ENCODE peak calls at places on chromosomes 13 and 19, in four cellular contexts. One of them, this sample, is unnamed.
A peak's percentile ranks its signal among the peaks of the same experiment; 100 is the strongest.

GRCh38 chr13:26967119-26968038 is 204.2 kb downstream of the USP12 start:
- DNase-seq in EL: no peak
- DNase-seq in fibroblast of mammary gland: peak; percentile 49
- DNase-seq in stimulated activated CD4-positive, alpha-beta T cell treated with anti-CD3 and anti-CD28 coated beads, Interleukin-2, amount 100 ng/mL, for 4 hours: no peak
- DNase-seq in this sample: peak; percentile 86

GRCh38 chr13:99272481-99272880 is 14.3 kb upstream of the GPR18 start:
- DNase-seq in fibroblast of mammary gland: no peak
- DNase-seq in EL: no peak
- DNase-seq in stimulated activated CD4-positive, alpha-beta T cell treated with anti-CD3 and anti-CD28 coated beads, Interleukin-2, amount 100 ng/mL, for 4 hours: no peak
- DNase-seq in this sample: no peak

GRCh38 chr19:4692275-4693077 is 22.3 kb upstream of the MYDGF start:
- DNase-seq in stimulated activated CD4-positive, alpha-beta T cell treated with anti-CD3 and anti-CD28 coated beads, Interleukin-2, amount 100 ng/mL, for 4 hours: no peak
- DNase-seq in EL: no peak
- DNase-seq in fibroblast of mammary gland: no peak
- DNase-seq in this sample: no peak

GRCh38 chr19:9836021-9836420 is 903 bp downstream of the PIN1 start:
- DNase-seq in EL: peak; percentile 51
- DNase-seq in fibroblast of mammary gland: peak; percentile 52
- DNase-seq in stimulated activated CD4-positive, alpha-beta T cell treated with anti-CD3 and anti-CD28 coated beads, Interleukin-2, amount 100 ng/mL, for 4 hours: no peak
- DNase-seq in this sample: peak; percentile 36

GRCh38 chr19:54010474-54010873 is 19.0 kb downstream of the CACNG6 start:
- DNase-seq in EL: no peak
- DNase-seq in fibroblast of mammary gland: no peak
- DNase-seq in stimulated activated CD4-positive, alpha-beta T cell treated with anti-CD3 and anti-CD28 coated beads, Interleukin-2, amount 100 ng/mL, for 4 hours: no peak
- DNase-seq in this sample: no peak

GRCh38 chr19:18390075-18390909 is 4.3 kb downstream of the GDF15 start:
- DNase-seq in stimulated activated CD4-positive, alpha-beta T cell treated with anti-CD3 and anti-CD28 coated beads, Interleukin-2, amount 100 ng/mL, for 4 hours: no peak
- DNase-seq in fibroblast of mammary gland: no peak
- DNase-seq in EL: no peak
- DNase-seq in this sample: no peak

GRCh38 chr13:113767366-113767765 is 8.3 kb downstream of the TMEM255B start:
- DNase-seq in EL: no peak
- DNase-seq in stimulated activated CD4-positive, alpha-beta T cell treated with anti-CD3 and anti-CD28 coated beads, Interleukin-2, amount 100 ng/mL, for 4 hours: no peak
- DNase-seq in fibroblast of mammary gland: no peak
- DNase-seq in this sample: no peak

GRCh38 chr19:2332341-2333026 is 4.0 kb downstream of the SPPL2B start:
- DNase-seq in EL: no peak
- DNase-seq in fibroblast of mammary gland: no peak
- DNase-seq in stimulated activated CD4-positive, alpha-beta T cell treated with anti-CD3 and anti-CD28 coated beads, Interleukin-2, amount 100 ng/mL, for 4 hours: no peak
- DNase-seq in this sample: no peak

GRCh38 chr19:7985481-7985911 is 19.9 kb downstream of the ELAVL1 start:
- DNase-seq in stimulated activated CD4-positive, alpha-beta T cell treated with anti-CD3 and anti-CD28 coated beads, Interleukin-2, amount 100 ng/mL, for 4 hours: no peak
- DNase-seq in fibroblast of mammary gland: no peak
- DNase-seq in EL: no peak
- DNase-seq in this sample: no peak

GRCh38 chr13:60733933-60734332 is 336.9 kb downstream of the TDRD3 start:
- DNase-seq in EL: no peak
- DNase-seq in stimulated activated CD4-positive, alpha-beta T cell treated with anti-CD3 and anti-CD28 coated beads, Interleukin-2, amount 100 ng/mL, for 4 hours: no peak
- DNase-seq in fibroblast of mammary gland: no peak
- DNase-seq in this sample: no peak

GRCh38 chr19:4181053-4181508 is 1.3 kb downstream of the SIRT6 start:
- DNase-seq in EL: no peak
- DNase-seq in fibroblast of mammary gland: no peak
- DNase-seq in stimulated activated CD4-positive, alpha-beta T cell treated with anti-CD3 and anti-CD28 coated beads, Interleukin-2, amount 100 ng/mL, for 4 hours: no peak
- DNase-seq in this sample: no peak

GRCh38 chr13:43156916-43157315 is 133.5 kb downstream of the DNAJC15 start:
- DNase-seq in EL: no peak
- DNase-seq in stimulated activated CD4-positive, alpha-beta T cell treated with anti-CD3 and anti-CD28 coated beads, Interleukin-2, amount 100 ng/mL, for 4 hours: no peak
- DNase-seq in fibroblast of mammary gland: no peak
- DNase-seq in this sample: no peak

GRCh38 chr19:48454150-48454730 is 1.1 kb upstream of the KCNJ14 start:
- DNase-seq in EL: no peak
- DNase-seq in stimulated activated CD4-positive, alpha-beta T cell treated with anti-CD3 and anti-CD28 coated beads, Interleukin-2, amount 100 ng/mL, for 4 hours: no peak
- DNase-seq in fibroblast of mammary gland: no peak
- DNase-seq in this sample: no peak

GRCh38 chr13:32309812-32310706 is 5.1 kb downstream of the ZAR1L start:
- DNase-seq in fibroblast of mammary gland: peak; percentile 76
- DNase-seq in stimulated activated CD4-positive, alpha-beta T cell treated with anti-CD3 and anti-CD28 coated beads, Interleukin-2, amount 100 ng/mL, for 4 hours: no peak
- DNase-seq in EL: peak; percentile 61
- DNase-seq in this sample: no peak

GRCh38 chr19:19185853-19186728 is 5.9 kb downstream of the BORCS8 start:
- DNase-seq in fibroblast of mammary gland: peak; percentile 43
- DNase-seq in EL: peak; percentile 55
- DNase-seq in stimulated activated CD4-positive, alpha-beta T cell treated with anti-CD3 and anti-CD28 coated beads, Interleukin-2, amount 100 ng/mL, for 4 hours: peak; percentile 50
- DNase-seq in this sample: no peak

GRCh38 chr19:3268326-3268725 is 43.9 kb downstream of the CELF5 start:
- DNase-seq in fibroblast of mammary gland: no peak
- DNase-seq in EL: no peak
- DNase-seq in stimulated activated CD4-positive, alpha-beta T cell treated with anti-CD3 and anti-CD28 coated beads, Interleukin-2, amount 100 ng/mL, for 4 hours: no peak
- DNase-seq in this sample: no peak

This sample was measured in right cardiac atrium.